ENCODE peak calls at places on chromosome 17, in five cellular contexts. One of them, this sample, is unnamed.

GRCh38 chr17:52011070-52011469 is 147.4 kb downstream of the CA10 start:
- DNase-seq in lung: no peak
- DNase-seq in cardiac fibroblast: no peak
- DNase-seq in ovary: no peak
- DNase-seq in esophagus muscularis mucosa: no peak
- DNase-seq in this sample: no peak

GRCh38 chr17:83174859-83175550 is 95.6 kb downstream of the METRNL start:
- DNase-seq in lung: no peak
- DNase-seq in cardiac fibroblast: no peak
- DNase-seq in ovary: no peak
- DNase-seq in esophagus muscularis mucosa: no peak
- DNase-seq in this sample: no peak

GRCh38 chr17:64403881-64404460 is 13.3 kb upstream of the PECAM1 start:
- DNase-seq in lung: no peak
- DNase-seq in cardiac fibroblast: no peak
- DNase-seq in ovary: no peak
- DNase-seq in esophagus muscularis mucosa: no peak
- DNase-seq in this sample: no peak

GRCh38 chr17:48420823-48421222 is 9.2 kb downstream of the SKAP1 start:
- DNase-seq in lung: no peak
- DNase-seq in cardiac fibroblast: no peak
- DNase-seq in ovary: no peak
- DNase-seq in esophagus muscularis mucosa: no peak
- DNase-seq in this sample: no peak

GRCh38 chr17:58991718-58992331 is 114.9 kb downstream of the TRIM37 start:
- DNase-seq in lung: peak; percentile 69
- DNase-seq in cardiac fibroblast: peak; percentile 28
- DNase-seq in ovary: no peak
- DNase-seq in esophagus muscularis mucosa: no peak
- DNase-seq in this sample: peak; percentile 100

GRCh38 chr17:67467500-67468481 is 90.7 kb downstream of the PITPNC1 start:
- DNase-seq in lung: no peak
- DNase-seq in cardiac fibroblast: no peak
- DNase-seq in ovary: no peak
- DNase-seq in esophagus muscularis mucosa: no peak
- DNase-seq in this sample: no peak

GRCh38 chr17:49472527-49472926 is 22.6 kb upstream of the NGFR start:
- DNase-seq in lung: no peak
- DNase-seq in cardiac fibroblast: no peak
- DNase-seq in ovary: no peak
- DNase-seq in esophagus muscularis mucosa: no peak
- DNase-seq in this sample: no peak

GRCh38 chr17:50355701-50356341 is 9.9 kb downstream of the XYLT2 start:
- DNase-seq in lung: no peak
- DNase-seq in cardiac fibroblast: no peak
- DNase-seq in ovary: no peak
- DNase-seq in esophagus muscularis mucosa: no peak
- DNase-seq in this sample: no peak

GRCh38 chr17:79280822-79281572 is 206.4 kb downstream of the ENGASE start:
- DNase-seq in lung: no peak
- DNase-seq in cardiac fibroblast: no peak
- DNase-seq in ovary: no peak
- DNase-seq in esophagus muscularis mucosa: no peak
- DNase-seq in this sample: no peak

GRCh38 chr17:43212641-43213490 is 1.2 kb downstream of the TMEM106A start:
- DNase-seq in lung: no peak
- DNase-seq in cardiac fibroblast: no peak
- DNase-seq in ovary: no peak
- DNase-seq in esophagus muscularis mucosa: no peak
- DNase-seq in this sample: no peak

GRCh38 chr17:43211123-43211479 is 574 bp upstream of the TMEM106A start:
- DNase-seq in lung: no peak
- DNase-seq in cardiac fibroblast: no peak
- DNase-seq in ovary: no peak
- DNase-seq in esophagus muscularis mucosa: no peak
- DNase-seq in this sample: no peak

GRCh38 chr17:43215341-43215740 is 3.7 kb downstream of the TMEM106A start:
- DNase-seq in lung: no peak
- DNase-seq in cardiac fibroblast: no peak
- DNase-seq in ovary: no peak
- DNase-seq in esophagus muscularis mucosa: no peak
- DNase-seq in this sample: no peak

GRCh38 chr17:43211480-43212402 is at the start of gene TMEM106A:
- DNase-seq in lung: peak; percentile 80
- DNase-seq in cardiac fibroblast: peak; percentile 92
- DNase-seq in ovary: peak; percentile 86
- DNase-seq in esophagus muscularis mucosa: peak; percentile 96
- DNase-seq in this sample: peak; percentile 13

DNA sequence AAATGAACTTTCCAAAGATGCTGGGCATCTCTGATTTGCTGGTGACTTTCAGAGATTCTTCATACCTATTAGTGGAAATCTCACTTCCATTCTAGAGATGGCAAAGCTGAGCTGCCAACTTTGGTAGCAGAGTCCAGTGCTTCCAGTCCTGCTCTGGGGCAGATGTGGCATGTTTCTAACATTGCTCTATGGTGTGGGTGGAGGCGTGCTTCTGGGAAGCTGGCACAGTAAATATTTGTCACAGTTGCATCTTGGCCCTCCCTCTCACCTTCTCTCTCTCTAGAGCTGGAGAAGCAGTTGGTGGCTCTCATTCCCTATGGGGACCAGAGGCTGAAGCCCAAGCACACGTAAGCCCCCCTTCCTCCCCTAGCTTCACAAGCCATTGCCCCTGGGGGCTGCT is 1.9 kb downstream of the TMEM106A start:
- DNase-seq in lung: no peak
- DNase-seq in cardiac fibroblast: no peak
- DNase-seq in ovary: no peak
- DNase-seq in esophagus muscularis mucosa: no peak
- DNase-seq in this sample: no peak
- H3K4me3 ChIP-seq in lung: no peak overlapping the region
- H3K4me3 ChIP-seq in cardiac fibroblast: no peak overlapping the region
- H3K4me3 ChIP-seq in ovary: no peak overlapping the region
- H3K4me3 ChIP-seq in esophagus muscularis mucosa: no peak overlapping the region
- H3K4me3 ChIP-seq in this sample: no peak overlapping the region

GRCh38 chr17:10683853-10684252 is 13.5 kb downstream of the SCO1 start:
- DNase-seq in lung: no peak
- DNase-seq in cardiac fibroblast: peak; percentile 57
- DNase-seq in ovary: no peak
- DNase-seq in esophagus muscularis mucosa: no peak
- DNase-seq in this sample: no peak
- TF ChIP-seq CTCF in lung: no peak
- TF ChIP-seq CTCF in cardiac fibroblast: peak; percentile 49
- TF ChIP-seq CTCF in ovary: no peak
- TF ChIP-seq CTCF in esophagus muscularis mucosa: no peak
- TF ChIP-seq CTCF in this sample: peak; percentile 64

DNA sequence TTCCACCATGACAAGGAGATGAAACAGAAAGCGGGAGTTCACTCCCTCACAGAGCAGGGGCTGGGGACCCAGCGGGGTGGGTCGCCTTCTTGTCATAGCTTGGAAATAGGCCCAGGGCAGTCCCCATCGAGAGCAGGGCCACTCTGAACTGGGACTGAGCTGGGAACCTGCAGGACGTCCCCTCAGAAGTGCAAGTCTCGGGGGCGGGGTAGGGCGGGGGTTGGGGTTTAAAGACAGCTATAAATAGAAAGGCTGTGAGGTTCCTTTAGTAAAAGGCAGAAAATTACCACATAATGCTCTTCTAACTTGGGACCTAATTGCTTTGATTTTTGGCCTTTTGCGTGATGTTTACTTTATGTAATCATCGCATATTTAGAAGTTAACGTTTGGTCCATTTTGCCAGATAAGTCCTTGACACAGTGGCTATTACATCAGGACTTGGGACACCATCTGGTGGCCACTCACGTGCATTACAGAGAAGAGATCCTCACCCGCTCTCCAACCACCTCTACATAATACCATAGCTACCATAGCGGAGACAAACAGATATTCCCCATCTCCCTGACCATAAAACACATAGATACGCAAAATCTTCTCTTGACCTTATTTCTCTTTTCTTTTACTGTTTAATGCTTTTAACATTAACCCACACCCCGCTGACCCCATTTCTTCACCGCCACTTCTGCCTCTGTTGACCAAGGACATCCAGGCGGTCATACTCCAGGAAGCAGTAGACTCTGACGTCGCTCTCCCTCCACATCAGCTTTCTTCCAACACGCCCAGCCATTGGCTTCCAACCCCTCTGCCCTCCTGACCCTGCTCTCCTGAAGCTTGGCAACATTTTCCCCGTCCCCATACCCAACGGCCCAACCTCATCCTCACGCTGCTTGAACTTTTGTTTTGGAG is 27.5 kb upstream of the PIK3R6 start:
- DNase-seq in lung: no peak
- DNase-seq in cardiac fibroblast: peak; percentile 79
- DNase-seq in ovary: no peak
- DNase-seq in esophagus muscularis mucosa: no peak
- DNase-seq in this sample: peak; percentile 6
- H3K4me3 ChIP-seq in lung: no peak overlapping the region
- H3K4me3 ChIP-seq in cardiac fibroblast: peak overlapping the region; percentile 32
- H3K4me3 ChIP-seq in ovary: no peak overlapping the region
- H3K4me3 ChIP-seq in esophagus muscularis mucosa: peak overlapping the region; percentile 22
- H3K4me3 ChIP-seq in this sample: no peak overlapping the region

GRCh38 chr17:77354721-77355455 is 214.1 kb downstream of the SEC14L1 start:
- DNase-seq in lung: peak; percentile 41
- DNase-seq in cardiac fibroblast: peak; percentile 94
- DNase-seq in ovary: peak; percentile 96
- DNase-seq in esophagus muscularis mucosa: peak; percentile 94
- DNase-seq in this sample: no peak
- TF ChIP-seq CTCF in lung: no peak
- TF ChIP-seq CTCF in cardiac fibroblast: peak; percentile 16
- TF ChIP-seq CTCF in ovary: no peak
- TF ChIP-seq CTCF in esophagus muscularis mucosa: no peak
- TF ChIP-seq CTCF in this sample: no peak

DNA sequence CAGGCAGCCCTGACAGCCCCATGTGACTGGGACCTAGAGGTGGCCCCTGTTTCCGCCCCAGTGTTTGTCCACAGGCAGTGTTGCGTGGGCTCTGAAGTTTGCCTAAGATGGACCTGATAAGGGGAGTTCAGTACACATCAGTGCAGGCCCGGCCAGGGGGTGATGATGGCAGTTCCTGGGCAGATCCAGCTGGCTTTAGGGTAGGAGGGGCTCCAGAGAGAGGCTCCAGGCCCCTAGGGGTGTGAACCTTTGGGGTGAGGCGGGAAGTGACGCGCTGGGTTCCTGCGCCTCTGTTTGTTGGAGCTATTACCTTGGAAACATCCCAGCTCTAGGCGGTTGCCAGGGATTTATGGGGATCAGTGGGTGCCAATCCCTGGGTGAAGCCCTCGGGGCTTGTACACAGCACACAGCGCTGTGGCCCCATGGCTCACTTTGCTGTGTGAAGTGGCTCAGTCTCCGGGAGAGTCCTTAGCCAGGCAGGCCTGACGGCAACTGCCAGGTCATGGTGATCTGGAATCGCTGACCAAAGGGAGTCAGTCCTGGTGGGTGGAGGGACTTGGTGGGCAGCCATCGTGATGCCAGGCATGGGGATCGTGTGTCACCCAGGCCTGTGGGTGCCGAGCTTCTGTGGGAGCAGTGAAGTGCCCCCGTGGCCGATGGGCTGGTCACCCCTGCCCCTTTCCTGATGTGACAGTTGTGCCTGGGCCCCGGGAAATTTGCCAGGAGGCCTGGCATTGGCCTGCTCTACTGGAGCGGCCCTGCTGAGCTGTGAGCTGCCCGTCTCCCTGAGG is 146.1 kb downstream of the SEC14L1 start:
- DNase-seq in lung: peak; percentile 63
- DNase-seq in cardiac fibroblast: peak; percentile 97
- DNase-seq in ovary: no peak
- DNase-seq in esophagus muscularis mucosa: no peak
- DNase-seq in this sample: no peak
- H3K4me3 ChIP-seq in lung: no peak overlapping the region
- H3K4me3 ChIP-seq in cardiac fibroblast: no peak overlapping the region
- H3K4me3 ChIP-seq in ovary: no peak overlapping the region
- H3K4me3 ChIP-seq in esophagus muscularis mucosa: no peak overlapping the region
- H3K4me3 ChIP-seq in this sample: peak overlapping the region; percentile 38

This sample was measured in epithelial cell of proximal tubule.